ENCODE peak calls at places on chromosomes 13 and 19, in four cellular contexts. One of them, this sample, is unnamed.

GRCh38 chr13:95140502-95140901 is 160.7 kb downstream of the ABCC4 start:
- DNase-seq in tibial nerve: no peak
- DNase-seq in heart right ventricle: no peak
- DNase-seq in glutamatergic neuron: no peak
- DNase-seq in this sample: no peak

GRCh38 chr13:42395066-42395821 is 123.3 kb downstream of the AKAP11 start:
- DNase-seq in tibial nerve: no peak
- DNase-seq in heart right ventricle: no peak
- DNase-seq in glutamatergic neuron: no peak
- DNase-seq in this sample: no peak

GRCh38 chr13:114140909-114141255 is 8.5 kb upstream of the RASA3 start:
- DNase-seq in heart right ventricle: no peak
- DNase-seq in tibial nerve: no peak
- DNase-seq in glutamatergic neuron: no peak
- DNase-seq in this sample: no peak

GRCh38 chr13:110913322-110913721 is 1.5 kb downstream of the ANKRD10 start:
- DNase-seq in glutamatergic neuron: no peak
- DNase-seq in heart right ventricle: no peak
- DNase-seq in tibial nerve: no peak
- DNase-seq in this sample: peak; percentile 58

GRCh38 chr19:51552996-51553725 is 17.9 kb upstream of the ZNF175 start:
- DNase-seq in tibial nerve: peak; percentile 54
- DNase-seq in glutamatergic neuron: peak; percentile 37
- DNase-seq in heart right ventricle: peak; percentile 74
- DNase-seq in this sample: no peak

GRCh38 chr13:103156346-103156998 is 90.3 kb upstream of the SLC10A2 start:
- DNase-seq in tibial nerve: no peak
- DNase-seq in heart right ventricle: no peak
- DNase-seq in glutamatergic neuron: no peak
- DNase-seq in this sample: no peak

GRCh38 chr19:18197306-18197705 is 4.3 kb downstream of the MPV17L2 start:
- DNase-seq in tibial nerve: no peak
- DNase-seq in heart right ventricle: no peak
- DNase-seq in glutamatergic neuron: no peak
- DNase-seq in this sample: no peak

GRCh38 chr19:2173841-2174577 is 10.3 kb downstream of the DOT1L start:
- DNase-seq in glutamatergic neuron: no peak
- DNase-seq in heart right ventricle: no peak
- DNase-seq in tibial nerve: no peak
- DNase-seq in this sample: no peak

GRCh38 chr13:53250272-53250875 is 221.8 kb downstream of the OLFM4 start:
- DNase-seq in heart right ventricle: peak; percentile 13
- DNase-seq in glutamatergic neuron: no peak
- DNase-seq in tibial nerve: peak; percentile 68
- DNase-seq in this sample: no peak

GRCh38 chr13:26961890-26962615 is 201.5 kb upstream of the GPR12 start:
- DNase-seq in tibial nerve: no peak
- DNase-seq in glutamatergic neuron: no peak
- DNase-seq in heart right ventricle: no peak
- DNase-seq in this sample: no peak

GRCh38 chr19:38850976-38851621 is 1.3 kb upstream of the HNRNPL start:
- DNase-seq in glutamatergic neuron: peak; percentile 37
- DNase-seq in heart right ventricle: peak; percentile 48
- DNase-seq in tibial nerve: no peak
- DNase-seq in this sample: no peak

GRCh38 chr13:46655727-46656180 is 102.8 kb downstream of the LRCH1 start:
- DNase-seq in heart right ventricle: no peak
- DNase-seq in tibial nerve: no peak
- DNase-seq in glutamatergic neuron: no peak
- DNase-seq in this sample: no peak

GRCh38 chr13:111116830-111117229 is 1.7 kb downstream of the ARHGEF7 start:
- DNase-seq in glutamatergic neuron: no peak
- DNase-seq in heart right ventricle: no peak
- DNase-seq in tibial nerve: no peak
- DNase-seq in this sample: no peak

GRCh38 chr19:57419439-57419838 is 8.5 kb downstream of the ZNF17 start:
- DNase-seq in tibial nerve: no peak
- DNase-seq in heart right ventricle: no peak
- DNase-seq in glutamatergic neuron: no peak
- DNase-seq in this sample: no peak

GRCh38 chr13:113623491-113624234 is 34.3 kb downstream of the ATP4B start:
- DNase-seq in heart right ventricle: no peak
- DNase-seq in tibial nerve: no peak
- DNase-seq in glutamatergic neuron: no peak
- DNase-seq in this sample: no peak

GRCh38 chr13:20332361-20333096 is 100.4 kb upstream of the GJB6 start:
- DNase-seq in heart right ventricle: no peak
- DNase-seq in tibial nerve: peak; percentile 27
- DNase-seq in glutamatergic neuron: no peak
- DNase-seq in this sample: no peak

GRCh38 chr19:34096020-34096915 is 76.0 kb upstream of the LSM14A start:
- DNase-seq in heart right ventricle: peak; percentile 16
- DNase-seq in glutamatergic neuron: no peak
- DNase-seq in tibial nerve: no peak
- DNase-seq in this sample: no peak

GRCh38 chr13:101835920-101836319 is 383.4 kb downstream of the ITGBL1 start:
- DNase-seq in tibial nerve: no peak
- DNase-seq in glutamatergic neuron: no peak
- DNase-seq in heart right ventricle: no peak
- DNase-seq in this sample: no peak

GRCh38 chr13:46296920-46297319 is 85.2 kb downstream of the LRRC63 start:
- DNase-seq in heart right ventricle: no peak
- DNase-seq in tibial nerve: peak; percentile 19
- DNase-seq in glutamatergic neuron: no peak
- DNase-seq in this sample: no peak

GRCh38 chr19:30668521-30669155 is 296.5 kb downstream of the ZNF536 start:
- DNase-seq in heart right ventricle: no peak
- DNase-seq in tibial nerve: no peak
- DNase-seq in glutamatergic neuron: no peak
- DNase-seq in this sample: no peak

GRCh38 chr19:5052515-5052914 is 83.6 kb downstream of the KDM4B start:
- DNase-seq in heart right ventricle: no peak
- DNase-seq in tibial nerve: no peak
- DNase-seq in glutamatergic neuron: no peak
- DNase-seq in this sample: no peak
- TF ChIP-seq CTCF in heart right ventricle: no peak
- TF ChIP-seq CTCF in tibial nerve: no peak
- TF ChIP-seq CTCF in glutamatergic neuron: no peak
- TF ChIP-seq CTCF in this sample: no peak

GRCh38 chr19:53308339-53308811 is 25.2 kb upstream of the ZNF845 start:
- DNase-seq in heart right ventricle: no peak
- DNase-seq in tibial nerve: no peak
- DNase-seq in glutamatergic neuron: peak; percentile 72
- DNase-seq in this sample: no peak
- TF ChIP-seq CTCF in heart right ventricle: peak; percentile 36
- TF ChIP-seq CTCF in tibial nerve: no peak
- TF ChIP-seq CTCF in glutamatergic neuron: peak; percentile 62
- TF ChIP-seq CTCF in this sample: no peak

GRCh38 chr19:55481148-55482127 is 3.5 kb upstream of the NAT14 start:
- DNase-seq in heart right ventricle: no peak
- DNase-seq in tibial nerve: no peak
- DNase-seq in glutamatergic neuron: no peak
- DNase-seq in this sample: no peak

GRCh38 chr19:55477905-55478304 is 1.5 kb downstream of the ZNF628 start:
- DNase-seq in glutamatergic neuron: no peak
- DNase-seq in heart right ventricle: no peak
- DNase-seq in tibial nerve: no peak
- DNase-seq in this sample: no peak

GRCh38 chr19:55478364-55478763 is 1.9 kb downstream of the ZNF628 start:
- DNase-seq in glutamatergic neuron: no peak
- DNase-seq in heart right ventricle: no peak
- DNase-seq in tibial nerve: no peak
- DNase-seq in this sample: no peak

GRCh38 chr19:55479045-55479444 is 2.6 kb downstream of the ZNF628 start:
- DNase-seq in glutamatergic neuron: no peak
- DNase-seq in tibial nerve: no peak
- DNase-seq in heart right ventricle: no peak
- DNase-seq in this sample: no peak

GRCh38 chr19:55479451-55480230 is 3.2 kb downstream of the ZNF628 start:
- DNase-seq in glutamatergic neuron: no peak
- DNase-seq in tibial nerve: no peak
- DNase-seq in heart right ventricle: no peak
- DNase-seq in this sample: no peak
- TF ChIP-seq CTCF in glutamatergic neuron: no peak
- TF ChIP-seq CTCF in tibial nerve: no peak
- TF ChIP-seq CTCF in heart right ventricle: no peak
- TF ChIP-seq CTCF in this sample: no peak

GRCh38 chr13:31947105-31947504 is 84.5 kb upstream of the FRY start:
- DNase-seq in glutamatergic neuron: no peak
- DNase-seq in tibial nerve: no peak
- DNase-seq in heart right ventricle: no peak
- DNase-seq in this sample: no peak
- TF ChIP-seq CTCF in glutamatergic neuron: no peak
- TF ChIP-seq CTCF in tibial nerve: no peak
- TF ChIP-seq CTCF in heart right ventricle: no peak
- TF ChIP-seq CTCF in this sample: no peak